ENCODE peak calls at places on chromosome 1, in ten cellular contexts. L is fibroblast of the aortic adventitia, J is Kasumi-1, G is AG08395, H is heart left ventricle, E is aorta, Q is NCI-H82, K is cardiac fibroblast, Y is NCI-H1694, A is type B pancreatic cell. F is an unnamed sample.

GRCh38 chr1:3360158-3360440 is 94.4 kb upstream of the ARHGEF16 start:
- DNase-seq in L (no peak), J (no peak), G (no peak), H (no peak), E (no peak), Q (no peak), K (no peak), Y (no peak), A (no peak), F (no peak)

GRCh38 chr1:244219802-244220201 is 168.7 kb downstream of the ZBTB18 start:
- DNase-seq in L (no peak), J (no peak), G (no peak), H (no peak), E (no peak), Q (no peak), K (no peak), Y (no peak), A (no peak), F (no peak)

GRCh38 chr1:20735581-20736111 is 3.1 kb upstream of the SH2D5 start:
- DNase-seq in L (no peak), J (no peak), G (no peak), H (no peak), E (peak; percentile 41), Q (no peak), K (peak; percentile 18), Y (no peak), A (peak; percentile 25), F (no peak)

GRCh38 chr1:48572632-48573258 is 100.7 kb upstream of the SPATA6 start:
- DNase-seq in L (peak; percentile 34), J (peak; percentile 35), G (peak; percentile 65), H (peak; percentile 20), E (no peak), Q (peak; percentile 94), K (peak; percentile 23), Y (peak; percentile 74), A (peak; percentile 80), F (no peak)

GRCh38 chr1:168783831-168784230 is 54.8 kb upstream of the DPT start:
- DNase-seq in L (peak; percentile 75), J (no peak), G (peak; percentile 51), H (peak; percentile 41), E (no peak), Q (no peak), K (peak; percentile 28), Y (no peak), A (no peak), F (no peak)

GRCh38 chr1:47436979-47437517 is 796 bp upstream of the FOXD2 start:
- DNase-seq in L (peak; percentile 43), J (peak; percentile 46), G (no peak), H (no peak), E (peak; percentile 82), Q (peak; percentile 55), K (peak; percentile 53), Y (peak; percentile 16), A (no peak), F (no peak)

GRCh38 chr1:232273071-232273470 is 356.9 kb downstream of the SIPA1L2 start:
- DNase-seq in L (peak; percentile 45), J (no peak), G (peak; percentile 10), H (no peak), E (no peak), Q (no peak), K (no peak), Y (no peak), A (no peak), F (no peak)

GRCh38 chr1:43082701-43083100 is 89.4 kb downstream of the EBNA1BP2 start:
- DNase-seq in L (no peak), J (no peak), G (no peak), H (no peak), E (no peak), Q (peak; percentile 99), K (no peak), Y (no peak), A (no peak), F (no peak)

GRCh38 chr1:49052102-49052501 is 275.4 kb upstream of the BEND5 start:
- DNase-seq in L (no peak), J (no peak), G (no peak), H (no peak), E (no peak), Q (peak; percentile 98), K (no peak), Y (peak; percentile 88), A (no peak), F (no peak)

GRCh38 chr1:20187103-20187812 is 940 bp upstream of the PLA2G2C start:
- DNase-seq in L (no peak), J (no peak), G (no peak), H (no peak), E (no peak), Q (peak; percentile 74), K (no peak), Y (peak; percentile 48), A (no peak), F (no peak)

GRCh38 chr1:156221986-156222692 is 9.3 kb downstream of the PMF1 start:
- DNase-seq in L (no peak), J (no peak), G (no peak), H (no peak), E (no peak), Q (no peak), K (no peak), Y (no peak), A (no peak), F (no peak)

GRCh38 chr1:244834596-244835275 is 722 bp upstream of the COX20 start:
- DNase-seq in L (peak; percentile 90), J (peak; percentile 95), G (peak; percentile 71), H (peak; percentile 89), E (no peak), Q (peak; percentile 97), K (peak; percentile 94), Y (peak; percentile 92), A (peak; percentile 95), F (peak; percentile 94)

GRCh38 chr1:32072622-32073386 is at the start of gene TMEM39B:
- DNase-seq in L (peak; percentile 93), J (peak; percentile 94), G (peak; percentile 97), H (peak; percentile 96), E (peak; percentile 98), Q (peak; percentile 99), K (peak; percentile 97), Y (peak; percentile 86), A (peak; percentile 96), F (peak; percentile 98)

GRCh38 chr1:147171399-147172167 is 687 bp downstream of the PRKAB2 start:
- DNase-seq in L (no peak), J (peak; percentile 43), G (peak; percentile 19), H (no peak), E (no peak), Q (peak; percentile 76), K (peak; percentile 28), Y (no peak), A (no peak), F (no peak)

GRCh38 chr1:155598842-155599331 is 11.1 kb upstream of the MSTO1 start:
- DNase-seq in L (peak; percentile 53), J (no peak), G (peak; percentile 8), H (peak; percentile 14), E (no peak), Q (peak; percentile 98), K (peak; percentile 58), Y (no peak), A (no peak), F (no peak)

GRCh38 chr1:38152351-38153082 is 105.9 kb upstream of the POU3F1 start:
- DNase-seq in L (no peak), J (no peak), G (no peak), H (no peak), E (no peak), Q (peak; percentile 57), K (no peak), Y (peak; percentile 36), A (no peak), F (no peak)

GRCh38 chr1:94621392-94621791 is 79.8 kb upstream of the F3 start:
- DNase-seq in L (no peak), J (no peak), G (no peak), H (no peak), E (no peak), Q (no peak), K (peak; percentile 42), Y (no peak), A (no peak), F (no peak)

GRCh38 chr1:198220428-198220827 is 63.6 kb downstream of the NEK7 start:
- DNase-seq in L (peak; percentile 95), J (no peak), G (no peak), H (no peak), E (no peak), Q (no peak), K (peak; percentile 89), Y (no peak), A (no peak), F (no peak)

GRCh38 chr1:37439672-37439995 is 34.7 kb upstream of the ZC3H12A start:
- DNase-seq in L (no peak), J (no peak), G (no peak), H (no peak), E (no peak), Q (peak; percentile 93), K (no peak), Y (no peak), A (no peak), F (no peak)

GRCh38 chr1:187922255-187922654 is 1093.5 kb downstream of the PLA2G4A start:
- DNase-seq in L (no peak), J (no peak), G (no peak), H (no peak), E (no peak), Q (no peak), K (no peak), Y (no peak), A (no peak), F (no peak)